ENCODE peak calls at places on chromosome 12, in ten cellular contexts. P is PC-3; B is AG04450; O is thyroid gland; A is activated CD4-positive, alpha-beta T cell treated with anti-CD3 and anti-CD28 coated beads, Interleukin-2, amount 50 U/mL, for 48 hours; L is NCI-H1048; Y is BJ; W is lower lobe of right lung; S is NCI-H2081; U is lower leg skin. Z is an unnamed sample.

GRCh38 chr12:116484807-116485206 is 74.4 kb upstream of the MAP1LC3B2 start:
- DNase-seq in B (no peak), P (no peak), U (no peak), S (no peak), W (no peak), L (no peak), A (no peak), Y (no peak), O (peak), Z (no peak)

GRCh38 chr12:20426956-20427355 is 58.6 kb downstream of the PDE3A start:
- DNase-seq in Y (no peak), L (no peak), O (no peak), B (no peak), W (no peak), S (no peak), A (no peak), U (no peak), P (no peak), Z (no peak)

GRCh38 chr12:2853626-2854025 is 3.2 kb downstream of the TEX52 start:
- DNase-seq in A (peak), U (peak), O (peak), B (peak), W (peak), P (peak), Y (no peak), S (peak), L (no peak), Z (peak)

GRCh38 chr12:96187675-96188355 is 6.4 kb upstream of the ELK3 start:
- DNase-seq in P (no peak), W (no peak), Y (no peak), U (no peak), L (no peak), A (no peak), S (no peak), O (peak), B (no peak), Z (no peak)

GRCh38 chr12:132451172-132451835 is 38.6 kb upstream of the FBRSL1 start:
- DNase-seq in Y (no peak), P (no peak), W (no peak), S (no peak), O (no peak), U (no peak), A (no peak), B (no peak), L (no peak), Z (no peak)

GRCh38 chr12:108341356-108341755 is 2.2 kb upstream of the CMKLR1 start:
- DNase-seq in O (no peak), B (no peak), L (no peak), S (no peak), A (no peak), Y (no peak), W (no peak), U (no peak), P (no peak), Z (no peak)

GRCh38 chr12:73421832-73422231 is 1115.8 kb upstream of the ATXN7L3B start:
- DNase-seq in P (peak), S (no peak), O (no peak), B (no peak), L (no peak), W (no peak), A (no peak), Y (no peak), U (no peak), Z (no peak)

GRCh38 chr12:117037296-117038022 is 61.8 kb downstream of the TESC start:
- DNase-seq in B (peak), A (no peak), U (no peak), O (no peak), P (no peak), L (no peak), W (no peak), Y (no peak), S (no peak), Z (no peak)

GRCh38 chr12:13452955-13453570 is 256.5 kb downstream of the EMP1 start:
- DNase-seq in P (no peak), L (no peak), O (no peak), W (no peak), B (no peak), S (no peak), U (no peak), A (no peak), Y (no peak), Z (no peak)

GRCh38 chr12:42585846-42586226 is 3.7 kb downstream of the PRICKLE1 start:
- DNase-seq in U (no peak), L (no peak), S (no peak), B (no peak), Y (no peak), P (no peak), A (no peak), W (no peak), O (no peak), Z (no peak)

GRCh38 chr12:31626270-31626669 is 33.2 kb upstream of the ETFBKMT start:
- DNase-seq in P (no peak), S (no peak), B (no peak), O (no peak), W (no peak), A (no peak), L (no peak), Y (no peak), U (no peak), Z (no peak)

GRCh38 chr12:9364224-9365176 is 156.3 kb upstream of the PZP start:
- DNase-seq in A (peak), B (peak), P (peak), U (no peak), O (no peak), S (no peak), Y (no peak), W (no peak), L (no peak), Z (no peak)

GRCh38 chr12:6384499-6385436 is 806 bp downstream of the LTBR start:
- DNase-seq in B (no peak), P (no peak), S (no peak), O (no peak), W (no peak), Y (no peak), A (no peak), L (no peak), U (peak), Z (no peak)

GRCh38 chr12:92431146-92431545 is 271.6 kb upstream of the PLEKHG7 start:
- DNase-seq in S (no peak), W (no peak), Y (no peak), P (no peak), U (no peak), A (no peak), L (no peak), B (no peak), O (no peak), Z (no peak)

GRCh38 chr12:103422328-103422727 is 73.4 kb downstream of the C12orf42 start:
- DNase-seq in A (no peak), Y (no peak), P (no peak), O (no peak), S (peak), B (no peak), U (no peak), W (no peak), L (no peak), Z (no peak)

GRCh38 chr12:95215925-95216324 is 1.3 kb downstream of the FGD6 start:
- DNase-seq in P (peak), O (no peak), Y (no peak), U (no peak), L (no peak), B (no peak), S (peak), A (no peak), W (no peak), Z (no peak)

GRCh38 chr12:56941299-56942017 is 7.2 kb upstream of the SDR9C7 start:
- DNase-seq in B (no peak), P (peak), L (no peak), Y (peak), W (no peak), U (peak), S (no peak), O (peak), A (no peak), Z (no peak)

GRCh38 chr12:6322352-6322751 is 11.9 kb downstream of the PLEKHG6 start:
- DNase-seq in A (no peak), O (no peak), U (no peak), Y (no peak), L (no peak), P (no peak), W (no peak), S (no peak), B (no peak), Z (no peak)

GRCh38 chr12:46559311-46559710 is 186.7 kb upstream of the SLC38A2 start:
- DNase-seq in P (no peak), L (no peak), W (no peak), S (no peak), Y (no peak), A (no peak), O (no peak), U (no peak), B (no peak), Z (no peak)

GRCh38 chr12:2622460-2622859 is 172.3 kb upstream of the FKBP4 start:
- DNase-seq in P (no peak), W (no peak), L (no peak), O (no peak), B (no peak), Y (no peak), U (no peak), A (no peak), S (no peak), Z (no peak)

GRCh38 chr12:53965251-53966069 is 7.5 kb upstream of the HOXC11 start:
- DNase-seq in S (no peak), B (no peak), U (no peak), P (no peak), Y (no peak), O (no peak), A (no peak), L (no peak), W (no peak), Z (no peak)

GRCh38 chr12:18970603-18971002 is 158.9 kb upstream of the PLEKHA5 start:
- DNase-seq in Y (no peak), S (no peak), O (no peak), A (no peak), B (no peak), W (no peak), U (no peak), P (no peak), L (no peak), Z (no peak)

GRCh38 chr12:43118881-43119280 is 433.1 kb downstream of the ADAMTS20 start:
- DNase-seq in O (no peak), U (no peak), S (no peak), P (no peak), Y (no peak), W (no peak), L (no peak), B (no peak), A (no peak), Z (no peak)

GRCh38 chr12:32533971-32534590 is 134.7 kb downstream of the FGD4 start:
- DNase-seq in W (no peak), U (peak), Y (peak), A (no peak), O (peak), L (no peak), S (peak), P (peak), B (peak), Z (peak)

GRCh38 chr12:513446-513845 is 53.7 kb downstream of the B4GALNT3 start:
- DNase-seq in U (peak), O (no peak), W (no peak), A (no peak), P (no peak), S (no peak), L (no peak), B (no peak), Y (no peak), Z (no peak)

GRCh38 chr12:102010265-102010994 is 51.4 kb downstream of the WASHC3 start:
- DNase-seq in B (no peak), W (no peak), Y (no peak), O (no peak), A (no peak), U (no peak), P (no peak), S (no peak), L (no peak), Z (no peak)

GRCh38 chr12:111093428-111094142 is 173.2 kb upstream of the MYL2 start:
- DNase-seq in O (no peak), L (no peak), W (no peak), P (no peak), S (no peak), Y (no peak), A (no peak), B (no peak), U (no peak), Z (no peak)

GRCh38 chr12:80531646-80532045 is 87.6 kb downstream of the PTPRQ start:
- DNase-seq in O (no peak), P (no peak), L (no peak), U (no peak), W (no peak), S (no peak), A (no peak), Y (no peak), B (no peak), Z (no peak)

GRCh38 chr12:9773216-9773877 is 12.6 kb upstream of the CD69 start:
- DNase-seq in W (no peak), L (no peak), U (no peak), Y (no peak), O (no peak), P (no peak), B (no peak), A (no peak), S (no peak), Z (no peak)

GRCh38 chr12:121802843-121803698 is 738 bp upstream of the SETD1B start:
- DNase-seq in P (peak), O (peak), Y (peak), U (peak), S (peak), W (peak), L (peak), A (peak), B (peak), Z (peak)

GRCh38 chr12:54166543-54167499 is 22.0 kb downstream of the SMUG1 start:
- DNase-seq in W (no peak), U (no peak), B (no peak), Y (no peak), L (no peak), P (no peak), S (no peak), A (no peak), O (no peak), Z (no peak)

GRCh38 chr12:110874351-110874750 is 27.6 kb downstream of the CCDC63 start:
- DNase-seq in O (no peak), B (no peak), S (no peak), U (no peak), P (no peak), A (no peak), W (no peak), Y (no peak), L (no peak), Z (no peak)

GRCh38 chr12:100584261-100584660 is 10.8 kb downstream of the GAS2L3 start:
- DNase-seq in B (no peak), Y (no peak), U (no peak), S (no peak), P (no peak), L (no peak), O (no peak), W (no peak), A (no peak), Z (no peak)

GRCh38 chr12:127355061-127355820 is 911.7 kb upstream of the TMEM132C start:
- DNase-seq in S (no peak), B (no peak), Y (no peak), P (peak), U (no peak), L (no peak), A (no peak), O (no peak), W (no peak), Z (no peak)

GRCh38 chr12:88733003-88733402 is 152.7 kb upstream of the KITLG start:
- DNase-seq in L (no peak), W (no peak), P (no peak), B (no peak), O (no peak), U (no peak), A (no peak), Y (no peak), S (no peak), Z (no peak)